ENCODE peak calls at places on chromosomes 11 and 22, in nine cellular contexts. One of them, this sample, is unnamed.

GRCh38 chr11:117384045-117384444 is 56.4 kb downstream of the CEP164 start:
- DNase-seq in stimulated activated CD8-positive, alpha-beta memory T cell treated with anti-CD3 and anti-CD28 coated beads, Interleukin-7, amount 100 ng/mL, for 1 hour: no peak
- DNase-seq in activated naive CD4-positive, alpha-beta T cell treated with anti-CD3 and anti-CD28 coated beads for 36 hours: no peak
- DNase-seq in activated B cell treated with CpG ODN at 0.5 μM for 24 hours: no peak
- DNase-seq in left cardiac atrium: no peak
- DNase-seq in thoracic aorta: no peak
- DNase-seq in HTR-8/SVneo: peak
- DNase-seq in activated CD4-positive, CD25-positive, alpha-beta regulatory T cell treated with anti-CD3 and anti-CD28 coated beads, Interleukin-2, amount 50 U/mL, for 16 hours: no peak
- DNase-seq in glomerular endothelial cell: no peak
- DNase-seq in this sample: peak

GRCh38 chr11:47711225-47711624 is 3.9 kb downstream of the AGBL2 start:
- DNase-seq in stimulated activated CD8-positive, alpha-beta memory T cell treated with anti-CD3 and anti-CD28 coated beads, Interleukin-7, amount 100 ng/mL, for 1 hour: no peak
- DNase-seq in activated naive CD4-positive, alpha-beta T cell treated with anti-CD3 and anti-CD28 coated beads for 36 hours: no peak
- DNase-seq in activated B cell treated with CpG ODN at 0.5 μM for 24 hours: no peak
- DNase-seq in left cardiac atrium: no peak
- DNase-seq in thoracic aorta: no peak
- DNase-seq in HTR-8/SVneo: no peak
- DNase-seq in activated CD4-positive, CD25-positive, alpha-beta regulatory T cell treated with anti-CD3 and anti-CD28 coated beads, Interleukin-2, amount 50 U/mL, for 16 hours: no peak
- DNase-seq in glomerular endothelial cell: no peak
- DNase-seq in this sample: no peak

GRCh38 chr11:2930705-2931415 is 1.6 kb upstream of the PHLDA2 start:
- DNase-seq in stimulated activated CD8-positive, alpha-beta memory T cell treated with anti-CD3 and anti-CD28 coated beads, Interleukin-7, amount 100 ng/mL, for 1 hour: no peak
- DNase-seq in activated naive CD4-positive, alpha-beta T cell treated with anti-CD3 and anti-CD28 coated beads for 36 hours: peak
- DNase-seq in activated B cell treated with CpG ODN at 0.5 μM for 24 hours: peak
- DNase-seq in left cardiac atrium: peak
- DNase-seq in thoracic aorta: no peak
- DNase-seq in HTR-8/SVneo: peak
- DNase-seq in activated CD4-positive, CD25-positive, alpha-beta regulatory T cell treated with anti-CD3 and anti-CD28 coated beads, Interleukin-2, amount 50 U/mL, for 16 hours: no peak
- DNase-seq in glomerular endothelial cell: no peak
- DNase-seq in this sample: peak

GRCh38 chr11:57158180-57158579 is 23.6 kb upstream of the LRRC55 start:
- DNase-seq in stimulated activated CD8-positive, alpha-beta memory T cell treated with anti-CD3 and anti-CD28 coated beads, Interleukin-7, amount 100 ng/mL, for 1 hour: no peak
- DNase-seq in activated naive CD4-positive, alpha-beta T cell treated with anti-CD3 and anti-CD28 coated beads for 36 hours: no peak
- DNase-seq in activated B cell treated with CpG ODN at 0.5 μM for 24 hours: no peak
- DNase-seq in left cardiac atrium: no peak
- DNase-seq in thoracic aorta: no peak
- DNase-seq in HTR-8/SVneo: no peak
- DNase-seq in activated CD4-positive, CD25-positive, alpha-beta regulatory T cell treated with anti-CD3 and anti-CD28 coated beads, Interleukin-2, amount 50 U/mL, for 16 hours: no peak
- DNase-seq in glomerular endothelial cell: no peak
- DNase-seq in this sample: no peak

GRCh38 chr11:60874421-60875365 is 7.4 kb downstream of the ZP1 start:
- DNase-seq in stimulated activated CD8-positive, alpha-beta memory T cell treated with anti-CD3 and anti-CD28 coated beads, Interleukin-7, amount 100 ng/mL, for 1 hour: no peak
- DNase-seq in activated naive CD4-positive, alpha-beta T cell treated with anti-CD3 and anti-CD28 coated beads for 36 hours: no peak
- DNase-seq in activated B cell treated with CpG ODN at 0.5 μM for 24 hours: no peak
- DNase-seq in left cardiac atrium: no peak
- DNase-seq in thoracic aorta: no peak
- DNase-seq in HTR-8/SVneo: no peak
- DNase-seq in activated CD4-positive, CD25-positive, alpha-beta regulatory T cell treated with anti-CD3 and anti-CD28 coated beads, Interleukin-2, amount 50 U/mL, for 16 hours: no peak
- DNase-seq in glomerular endothelial cell: no peak
- DNase-seq in this sample: no peak

GRCh38 chr22:20305894-20306645 is 13.8 kb downstream of the DGCR6L start:
- DNase-seq in stimulated activated CD8-positive, alpha-beta memory T cell treated with anti-CD3 and anti-CD28 coated beads, Interleukin-7, amount 100 ng/mL, for 1 hour: no peak
- DNase-seq in activated naive CD4-positive, alpha-beta T cell treated with anti-CD3 and anti-CD28 coated beads for 36 hours: no peak
- DNase-seq in activated B cell treated with CpG ODN at 0.5 μM for 24 hours: no peak
- DNase-seq in left cardiac atrium: peak
- DNase-seq in thoracic aorta: no peak
- DNase-seq in HTR-8/SVneo: no peak
- DNase-seq in activated CD4-positive, CD25-positive, alpha-beta regulatory T cell treated with anti-CD3 and anti-CD28 coated beads, Interleukin-2, amount 50 U/mL, for 16 hours: no peak
- DNase-seq in glomerular endothelial cell: no peak
- DNase-seq in this sample: no peak

GRCh38 chr11:117315285-117316196 is 515 bp downstream of the BACE1 start:
- DNase-seq in stimulated activated CD8-positive, alpha-beta memory T cell treated with anti-CD3 and anti-CD28 coated beads, Interleukin-7, amount 100 ng/mL, for 1 hour: no peak
- DNase-seq in activated naive CD4-positive, alpha-beta T cell treated with anti-CD3 and anti-CD28 coated beads for 36 hours: peak
- DNase-seq in activated B cell treated with CpG ODN at 0.5 μM for 24 hours: peak
- DNase-seq in left cardiac atrium: no peak
- DNase-seq in thoracic aorta: no peak
- DNase-seq in HTR-8/SVneo: no peak
- DNase-seq in activated CD4-positive, CD25-positive, alpha-beta regulatory T cell treated with anti-CD3 and anti-CD28 coated beads, Interleukin-2, amount 50 U/mL, for 16 hours: no peak
- DNase-seq in glomerular endothelial cell: no peak
- DNase-seq in this sample: no peak

GRCh38 chr11:75582935-75583709 is 21.1 kb downstream of the SERPINH1 start:
- DNase-seq in stimulated activated CD8-positive, alpha-beta memory T cell treated with anti-CD3 and anti-CD28 coated beads, Interleukin-7, amount 100 ng/mL, for 1 hour: no peak
- DNase-seq in activated naive CD4-positive, alpha-beta T cell treated with anti-CD3 and anti-CD28 coated beads for 36 hours: peak
- DNase-seq in activated B cell treated with CpG ODN at 0.5 μM for 24 hours: peak
- DNase-seq in left cardiac atrium: peak
- DNase-seq in thoracic aorta: no peak
- DNase-seq in HTR-8/SVneo: peak
- DNase-seq in activated CD4-positive, CD25-positive, alpha-beta regulatory T cell treated with anti-CD3 and anti-CD28 coated beads, Interleukin-2, amount 50 U/mL, for 16 hours: no peak
- DNase-seq in glomerular endothelial cell: no peak
- DNase-seq in this sample: peak

GRCh38 chr11:83662494-83662893 is 376.3 kb upstream of the CCDC90B start:
- DNase-seq in stimulated activated CD8-positive, alpha-beta memory T cell treated with anti-CD3 and anti-CD28 coated beads, Interleukin-7, amount 100 ng/mL, for 1 hour: no peak
- DNase-seq in activated naive CD4-positive, alpha-beta T cell treated with anti-CD3 and anti-CD28 coated beads for 36 hours: no peak
- DNase-seq in activated B cell treated with CpG ODN at 0.5 μM for 24 hours: no peak
- DNase-seq in left cardiac atrium: no peak
- DNase-seq in thoracic aorta: no peak
- DNase-seq in HTR-8/SVneo: no peak
- DNase-seq in activated CD4-positive, CD25-positive, alpha-beta regulatory T cell treated with anti-CD3 and anti-CD28 coated beads, Interleukin-2, amount 50 U/mL, for 16 hours: no peak
- DNase-seq in glomerular endothelial cell: no peak
- DNase-seq in this sample: no peak

GRCh38 chr11:46386674-46387073 is 4.9 kb downstream of the CHRM4 start:
- DNase-seq in stimulated activated CD8-positive, alpha-beta memory T cell treated with anti-CD3 and anti-CD28 coated beads, Interleukin-7, amount 100 ng/mL, for 1 hour: no peak
- DNase-seq in activated naive CD4-positive, alpha-beta T cell treated with anti-CD3 and anti-CD28 coated beads for 36 hours: no peak
- DNase-seq in activated B cell treated with CpG ODN at 0.5 μM for 24 hours: no peak
- DNase-seq in left cardiac atrium: no peak
- DNase-seq in thoracic aorta: no peak
- DNase-seq in HTR-8/SVneo: no peak
- DNase-seq in activated CD4-positive, CD25-positive, alpha-beta regulatory T cell treated with anti-CD3 and anti-CD28 coated beads, Interleukin-2, amount 50 U/mL, for 16 hours: no peak
- DNase-seq in glomerular endothelial cell: no peak
- DNase-seq in this sample: no peak

GRCh38 chr11:70733327-70734325 is 335.3 kb downstream of the CTTN start:
- DNase-seq in stimulated activated CD8-positive, alpha-beta memory T cell treated with anti-CD3 and anti-CD28 coated beads, Interleukin-7, amount 100 ng/mL, for 1 hour: no peak
- DNase-seq in activated naive CD4-positive, alpha-beta T cell treated with anti-CD3 and anti-CD28 coated beads for 36 hours: no peak
- DNase-seq in activated B cell treated with CpG ODN at 0.5 μM for 24 hours: no peak
- DNase-seq in left cardiac atrium: no peak
- DNase-seq in thoracic aorta: no peak
- DNase-seq in HTR-8/SVneo: no peak
- DNase-seq in activated CD4-positive, CD25-positive, alpha-beta regulatory T cell treated with anti-CD3 and anti-CD28 coated beads, Interleukin-2, amount 50 U/mL, for 16 hours: no peak
- DNase-seq in glomerular endothelial cell: no peak
- DNase-seq in this sample: no peak

This sample was measured in A549.